ENCODE peak calls at places on chromosome 1, in eight cellular contexts. K, W, M, B, E, A, C and H are unnamed samples.

GRCh38 chr1:159187647-159188374 is 16.4 kb downstream of the CADM3 start:
- DNase-seq in K (peak), W (no peak), M (peak), B (no peak), E (no peak), A (no peak), C (no peak), H (no peak)

GRCh38 chr1:24390924-24391782 is 22.4 kb downstream of the STPG1 start:
- DNase-seq in K (peak), W (peak), M (peak), B (peak), E (peak), A (peak), C (peak), H (peak)

GRCh38 chr1:100581096-100581705 is 43.3 kb downstream of the GPR88 start:
- DNase-seq in K (no peak), W (peak), M (no peak), B (no peak), E (no peak), A (no peak), C (no peak), H (no peak)

GRCh38 chr1:225026701-225027100 is 97.2 kb downstream of the DNAH14 start:
- DNase-seq in K (no peak), W (no peak), M (no peak), B (no peak), E (no peak), A (no peak), C (no peak), H (no peak)

GRCh38 chr1:159941139-159941866 is 4.1 kb downstream of the IGSF9 start:
- DNase-seq in K (no peak), W (no peak), M (no peak), B (no peak), E (no peak), A (no peak), C (no peak), H (no peak)

GRCh38 chr1:33342041-33342723 is 21.3 kb upstream of the A3GALT2 start:
- DNase-seq in K (peak), W (peak), M (no peak), B (peak), E (no peak), A (peak), C (no peak), H (peak)

GRCh38 chr1:85332575-85332974 is 56.1 kb upstream of the BCL10 start:
- DNase-seq in K (no peak), W (no peak), M (no peak), B (no peak), E (no peak), A (no peak), C (no peak), H (no peak)

GRCh38 chr1:185432943-185433342 is 115.9 kb upstream of the IVNS1ABP start:
- DNase-seq in K (no peak), W (no peak), M (no peak), B (no peak), E (no peak), A (no peak), C (no peak), H (no peak)

GRCh38 chr1:30513396-30514136 is 209.8 kb downstream of the MATN1 start:
- DNase-seq in K (no peak), W (no peak), M (no peak), B (peak), E (no peak), A (no peak), C (no peak), H (peak)

GRCh38 chr1:37477946-37478345 is 3.6 kb downstream of the ZC3H12A start:
- DNase-seq in K (no peak), W (no peak), M (no peak), B (no peak), E (no peak), A (no peak), C (no peak), H (peak)

GRCh38 chr1:8378202-8378601 is 60.3 kb downstream of the SLC45A1 start:
- DNase-seq in K (peak), W (no peak), M (no peak), B (no peak), E (no peak), A (no peak), C (no peak), H (no peak)

GRCh38 chr1:117664314-117664713 is 58.5 kb downstream of the TENT5C start:
- DNase-seq in K (no peak), W (no peak), M (no peak), B (no peak), E (peak), A (no peak), C (peak), H (no peak)

GRCh38 chr1:54124472-54124871 is 28.3 kb downstream of the CDCP2 start:
- DNase-seq in K (peak), W (no peak), M (no peak), B (peak), E (no peak), A (no peak), C (no peak), H (no peak)